ENCODE peak calls at places on chromosomes 6 and 20, in eight cellular contexts. One of them, this sample, is unnamed.

GRCh38 chr6:107763959-107764358 is 60.2 kb downstream of the SCML4 start:
- DNase-seq in stimulated activated naive CD8-positive, alpha-beta T cell treated with anti-CD3 and anti-CD28 coated beads, Interleukin-15, Interleukin-2, amounts not matched to agents 100 U/mL and 50 U/mL, for 24 hours: no peak
- DNase-seq in T1000: no peak
- DNase-seq in A172: no peak
- DNase-seq in IMR-90: peak
- DNase-seq in OCI-LY7: no peak
- DNase-seq in NK-92 treated with Interleukin-12 subunit alpha and Interleukin-12 subunit beta, amount 100 ng/mL, for 24 hours: no peak
- DNase-seq in nephron progenitor cell: no peak
- DNase-seq in this sample: peak

GRCh38 chr6:139473239-139473701 is 98.8 kb upstream of the CITED2 start:
- DNase-seq in stimulated activated naive CD8-positive, alpha-beta T cell treated with anti-CD3 and anti-CD28 coated beads, Interleukin-15, Interleukin-2, amounts not matched to agents 100 U/mL and 50 U/mL, for 24 hours: no peak
- DNase-seq in T1000: no peak
- DNase-seq in A172: peak
- DNase-seq in IMR-90: no peak
- DNase-seq in OCI-LY7: no peak
- DNase-seq in NK-92 treated with Interleukin-12 subunit alpha and Interleukin-12 subunit beta, amount 100 ng/mL, for 24 hours: no peak
- DNase-seq in nephron progenitor cell: peak
- DNase-seq in this sample: no peak

GRCh38 chr20:35768731-35769664 is 2.8 kb upstream of the PHF20 start:
- DNase-seq in stimulated activated naive CD8-positive, alpha-beta T cell treated with anti-CD3 and anti-CD28 coated beads, Interleukin-15, Interleukin-2, amounts not matched to agents 100 U/mL and 50 U/mL, for 24 hours: peak
- DNase-seq in T1000: peak
- DNase-seq in A172: peak
- DNase-seq in IMR-90: peak
- DNase-seq in OCI-LY7: no peak
- DNase-seq in NK-92 treated with Interleukin-12 subunit alpha and Interleukin-12 subunit beta, amount 100 ng/mL, for 24 hours: peak
- DNase-seq in nephron progenitor cell: peak
- DNase-seq in this sample: peak

GRCh38 chr20:38139919-38140753 is 24.9 kb downstream of the TGM2 start:
- DNase-seq in stimulated activated naive CD8-positive, alpha-beta T cell treated with anti-CD3 and anti-CD28 coated beads, Interleukin-15, Interleukin-2, amounts not matched to agents 100 U/mL and 50 U/mL, for 24 hours: no peak
- DNase-seq in T1000: no peak
- DNase-seq in A172: peak
- DNase-seq in IMR-90: no peak
- DNase-seq in OCI-LY7: no peak
- DNase-seq in NK-92 treated with Interleukin-12 subunit alpha and Interleukin-12 subunit beta, amount 100 ng/mL, for 24 hours: no peak
- DNase-seq in nephron progenitor cell: no peak
- DNase-seq in this sample: peak

GRCh38 chr6:64703922-64704321 is 1003.1 kb downstream of the EYS start:
- DNase-seq in stimulated activated naive CD8-positive, alpha-beta T cell treated with anti-CD3 and anti-CD28 coated beads, Interleukin-15, Interleukin-2, amounts not matched to agents 100 U/mL and 50 U/mL, for 24 hours: no peak
- DNase-seq in T1000: no peak
- DNase-seq in A172: no peak
- DNase-seq in IMR-90: no peak
- DNase-seq in OCI-LY7: no peak
- DNase-seq in NK-92 treated with Interleukin-12 subunit alpha and Interleukin-12 subunit beta, amount 100 ng/mL, for 24 hours: no peak
- DNase-seq in nephron progenitor cell: no peak
- DNase-seq in this sample: no peak

GRCh38 chr6:150324044-150324443 is 44.8 kb upstream of the IYD start:
- DNase-seq in stimulated activated naive CD8-positive, alpha-beta T cell treated with anti-CD3 and anti-CD28 coated beads, Interleukin-15, Interleukin-2, amounts not matched to agents 100 U/mL and 50 U/mL, for 24 hours: no peak
- DNase-seq in T1000: no peak
- DNase-seq in A172: no peak
- DNase-seq in IMR-90: no peak
- DNase-seq in OCI-LY7: no peak
- DNase-seq in NK-92 treated with Interleukin-12 subunit alpha and Interleukin-12 subunit beta, amount 100 ng/mL, for 24 hours: no peak
- DNase-seq in nephron progenitor cell: no peak
- DNase-seq in this sample: no peak

GRCh38 chr20:54108817-54109216 is 38.4 kb upstream of the BCAS1 start:
- DNase-seq in stimulated activated naive CD8-positive, alpha-beta T cell treated with anti-CD3 and anti-CD28 coated beads, Interleukin-15, Interleukin-2, amounts not matched to agents 100 U/mL and 50 U/mL, for 24 hours: no peak
- DNase-seq in T1000: no peak
- DNase-seq in A172: no peak
- DNase-seq in IMR-90: no peak
- DNase-seq in OCI-LY7: no peak
- DNase-seq in NK-92 treated with Interleukin-12 subunit alpha and Interleukin-12 subunit beta, amount 100 ng/mL, for 24 hours: no peak
- DNase-seq in nephron progenitor cell: no peak
- DNase-seq in this sample: no peak

GRCh38 chr6:135995160-135995898 is 143.8 kb downstream of the PDE7B start:
- DNase-seq in stimulated activated naive CD8-positive, alpha-beta T cell treated with anti-CD3 and anti-CD28 coated beads, Interleukin-15, Interleukin-2, amounts not matched to agents 100 U/mL and 50 U/mL, for 24 hours: no peak
- DNase-seq in T1000: no peak
- DNase-seq in A172: peak
- DNase-seq in IMR-90: peak
- DNase-seq in OCI-LY7: no peak
- DNase-seq in NK-92 treated with Interleukin-12 subunit alpha and Interleukin-12 subunit beta, amount 100 ng/mL, for 24 hours: no peak
- DNase-seq in nephron progenitor cell: no peak
- DNase-seq in this sample: peak

GRCh38 chr6:41059569-41059968 is 6.6 kb downstream of the APOBEC2 start:
- DNase-seq in stimulated activated naive CD8-positive, alpha-beta T cell treated with anti-CD3 and anti-CD28 coated beads, Interleukin-15, Interleukin-2, amounts not matched to agents 100 U/mL and 50 U/mL, for 24 hours: no peak
- DNase-seq in T1000: peak
- DNase-seq in A172: peak
- DNase-seq in IMR-90: peak
- DNase-seq in OCI-LY7: no peak
- DNase-seq in NK-92 treated with Interleukin-12 subunit alpha and Interleukin-12 subunit beta, amount 100 ng/mL, for 24 hours: no peak
- DNase-seq in nephron progenitor cell: no peak
- DNase-seq in this sample: peak

GRCh38 chr6:9173229-9173628 is 737.9 kb upstream of the SLC35B3 start:
- DNase-seq in stimulated activated naive CD8-positive, alpha-beta T cell treated with anti-CD3 and anti-CD28 coated beads, Interleukin-15, Interleukin-2, amounts not matched to agents 100 U/mL and 50 U/mL, for 24 hours: no peak
- DNase-seq in T1000: no peak
- DNase-seq in A172: no peak
- DNase-seq in IMR-90: no peak
- DNase-seq in OCI-LY7: no peak
- DNase-seq in NK-92 treated with Interleukin-12 subunit alpha and Interleukin-12 subunit beta, amount 100 ng/mL, for 24 hours: no peak
- DNase-seq in nephron progenitor cell: no peak
- DNase-seq in this sample: no peak

GRCh38 chr6:106077881-106078280 is 8.3 kb upstream of the PRDM1 start:
- DNase-seq in stimulated activated naive CD8-positive, alpha-beta T cell treated with anti-CD3 and anti-CD28 coated beads, Interleukin-15, Interleukin-2, amounts not matched to agents 100 U/mL and 50 U/mL, for 24 hours: no peak
- DNase-seq in T1000: no peak
- DNase-seq in A172: no peak
- DNase-seq in IMR-90: peak
- DNase-seq in OCI-LY7: no peak
- DNase-seq in NK-92 treated with Interleukin-12 subunit alpha and Interleukin-12 subunit beta, amount 100 ng/mL, for 24 hours: no peak
- DNase-seq in nephron progenitor cell: no peak
- DNase-seq in this sample: no peak

GRCh38 chr6:21198032-21198640 is 395.4 kb upstream of the SOX4 start:
- DNase-seq in stimulated activated naive CD8-positive, alpha-beta T cell treated with anti-CD3 and anti-CD28 coated beads, Interleukin-15, Interleukin-2, amounts not matched to agents 100 U/mL and 50 U/mL, for 24 hours: no peak
- DNase-seq in T1000: no peak
- DNase-seq in A172: no peak
- DNase-seq in IMR-90: no peak
- DNase-seq in OCI-LY7: peak
- DNase-seq in NK-92 treated with Interleukin-12 subunit alpha and Interleukin-12 subunit beta, amount 100 ng/mL, for 24 hours: no peak
- DNase-seq in nephron progenitor cell: no peak
- DNase-seq in this sample: no peak

GRCh38 chr6:170259301-170259700 is 31.6 kb downstream of the DLL1 start:
- DNase-seq in stimulated activated naive CD8-positive, alpha-beta T cell treated with anti-CD3 and anti-CD28 coated beads, Interleukin-15, Interleukin-2, amounts not matched to agents 100 U/mL and 50 U/mL, for 24 hours: no peak
- DNase-seq in T1000: no peak
- DNase-seq in A172: no peak
- DNase-seq in IMR-90: no peak
- DNase-seq in OCI-LY7: no peak
- DNase-seq in NK-92 treated with Interleukin-12 subunit alpha and Interleukin-12 subunit beta, amount 100 ng/mL, for 24 hours: no peak
- DNase-seq in nephron progenitor cell: no peak
- DNase-seq in this sample: no peak

GRCh38 chr6:157779705-157780604 is 43.1 kb upstream of the SNX9 start:
- DNase-seq in stimulated activated naive CD8-positive, alpha-beta T cell treated with anti-CD3 and anti-CD28 coated beads, Interleukin-15, Interleukin-2, amounts not matched to agents 100 U/mL and 50 U/mL, for 24 hours: no peak
- DNase-seq in T1000: no peak
- DNase-seq in A172: no peak
- DNase-seq in IMR-90: peak
- DNase-seq in OCI-LY7: no peak
- DNase-seq in NK-92 treated with Interleukin-12 subunit alpha and Interleukin-12 subunit beta, amount 100 ng/mL, for 24 hours: no peak
- DNase-seq in nephron progenitor cell: no peak
- DNase-seq in this sample: no peak

GRCh38 chr20:19301843-19302242 is 89.4 kb downstream of the SLC24A3 start:
- DNase-seq in stimulated activated naive CD8-positive, alpha-beta T cell treated with anti-CD3 and anti-CD28 coated beads, Interleukin-15, Interleukin-2, amounts not matched to agents 100 U/mL and 50 U/mL, for 24 hours: no peak
- DNase-seq in T1000: no peak
- DNase-seq in A172: no peak
- DNase-seq in IMR-90: no peak
- DNase-seq in OCI-LY7: no peak
- DNase-seq in NK-92 treated with Interleukin-12 subunit alpha and Interleukin-12 subunit beta, amount 100 ng/mL, for 24 hours: no peak
- DNase-seq in nephron progenitor cell: no peak
- DNase-seq in this sample: no peak

GRCh38 chr6:119230160-119230559 is 119.4 kb downstream of the MAN1A1 start:
- DNase-seq in stimulated activated naive CD8-positive, alpha-beta T cell treated with anti-CD3 and anti-CD28 coated beads, Interleukin-15, Interleukin-2, amounts not matched to agents 100 U/mL and 50 U/mL, for 24 hours: no peak
- DNase-seq in T1000: no peak
- DNase-seq in A172: no peak
- DNase-seq in IMR-90: no peak
- DNase-seq in OCI-LY7: no peak
- DNase-seq in NK-92 treated with Interleukin-12 subunit alpha and Interleukin-12 subunit beta, amount 100 ng/mL, for 24 hours: no peak
- DNase-seq in nephron progenitor cell: no peak
- DNase-seq in this sample: no peak

GRCh38 chr20:24619212-24619611 is 149.8 kb downstream of the SYNDIG1 start:
- DNase-seq in stimulated activated naive CD8-positive, alpha-beta T cell treated with anti-CD3 and anti-CD28 coated beads, Interleukin-15, Interleukin-2, amounts not matched to agents 100 U/mL and 50 U/mL, for 24 hours: no peak
- DNase-seq in T1000: no peak
- DNase-seq in A172: no peak
- DNase-seq in IMR-90: no peak
- DNase-seq in OCI-LY7: no peak
- DNase-seq in NK-92 treated with Interleukin-12 subunit alpha and Interleukin-12 subunit beta, amount 100 ng/mL, for 24 hours: no peak
- DNase-seq in nephron progenitor cell: no peak
- DNase-seq in this sample: no peak

GRCh38 chr6:19988555-19988954 is 151.4 kb downstream of the ID4 start:
- DNase-seq in stimulated activated naive CD8-positive, alpha-beta T cell treated with anti-CD3 and anti-CD28 coated beads, Interleukin-15, Interleukin-2, amounts not matched to agents 100 U/mL and 50 U/mL, for 24 hours: no peak
- DNase-seq in T1000: no peak
- DNase-seq in A172: peak
- DNase-seq in IMR-90: peak
- DNase-seq in OCI-LY7: no peak
- DNase-seq in NK-92 treated with Interleukin-12 subunit alpha and Interleukin-12 subunit beta, amount 100 ng/mL, for 24 hours: no peak
- DNase-seq in nephron progenitor cell: peak
- DNase-seq in this sample: peak

GRCh38 chr20:57505991-57506390 is 18.9 kb downstream of the CTCFL start:
- DNase-seq in stimulated activated naive CD8-positive, alpha-beta T cell treated with anti-CD3 and anti-CD28 coated beads, Interleukin-15, Interleukin-2, amounts not matched to agents 100 U/mL and 50 U/mL, for 24 hours: no peak
- DNase-seq in T1000: no peak
- DNase-seq in A172: no peak
- DNase-seq in IMR-90: no peak
- DNase-seq in OCI-LY7: no peak
- DNase-seq in NK-92 treated with Interleukin-12 subunit alpha and Interleukin-12 subunit beta, amount 100 ng/mL, for 24 hours: no peak
- DNase-seq in nephron progenitor cell: no peak
- DNase-seq in this sample: no peak

GRCh38 chr20:57030611-57031600 is 235.5 kb downstream of the BMP7 start:
- DNase-seq in stimulated activated naive CD8-positive, alpha-beta T cell treated with anti-CD3 and anti-CD28 coated beads, Interleukin-15, Interleukin-2, amounts not matched to agents 100 U/mL and 50 U/mL, for 24 hours: no peak
- DNase-seq in T1000: peak
- DNase-seq in A172: peak
- DNase-seq in IMR-90: peak
- DNase-seq in OCI-LY7: no peak
- DNase-seq in NK-92 treated with Interleukin-12 subunit alpha and Interleukin-12 subunit beta, amount 100 ng/mL, for 24 hours: no peak
- DNase-seq in nephron progenitor cell: no peak
- DNase-seq in this sample: peak

GRCh38 chr6:137813308-137813707 is 53.8 kb upstream of the TNFAIP3 start:
- DNase-seq in stimulated activated naive CD8-positive, alpha-beta T cell treated with anti-CD3 and anti-CD28 coated beads, Interleukin-15, Interleukin-2, amounts not matched to agents 100 U/mL and 50 U/mL, for 24 hours: no peak
- DNase-seq in T1000: no peak
- DNase-seq in A172: no peak
- DNase-seq in IMR-90: peak
- DNase-seq in OCI-LY7: no peak
- DNase-seq in NK-92 treated with Interleukin-12 subunit alpha and Interleukin-12 subunit beta, amount 100 ng/mL, for 24 hours: no peak
- DNase-seq in nephron progenitor cell: no peak
- DNase-seq in this sample: no peak

GRCh38 chr20:38806855-38807655 is 1.6 kb downstream of the PPP1R16B start:
- DNase-seq in stimulated activated naive CD8-positive, alpha-beta T cell treated with anti-CD3 and anti-CD28 coated beads, Interleukin-15, Interleukin-2, amounts not matched to agents 100 U/mL and 50 U/mL, for 24 hours: peak
- DNase-seq in T1000: no peak
- DNase-seq in A172: no peak
- DNase-seq in IMR-90: no peak
- DNase-seq in OCI-LY7: peak
- DNase-seq in NK-92 treated with Interleukin-12 subunit alpha and Interleukin-12 subunit beta, amount 100 ng/mL, for 24 hours: no peak
- DNase-seq in nephron progenitor cell: peak
- DNase-seq in this sample: no peak

GRCh38 chr6:162852810-162853577 is 125.2 kb downstream of the PACRG start:
- DNase-seq in stimulated activated naive CD8-positive, alpha-beta T cell treated with anti-CD3 and anti-CD28 coated beads, Interleukin-15, Interleukin-2, amounts not matched to agents 100 U/mL and 50 U/mL, for 24 hours: no peak
- DNase-seq in T1000: no peak
- DNase-seq in A172: no peak
- DNase-seq in IMR-90: no peak
- DNase-seq in OCI-LY7: no peak
- DNase-seq in NK-92 treated with Interleukin-12 subunit alpha and Interleukin-12 subunit beta, amount 100 ng/mL, for 24 hours: no peak
- DNase-seq in nephron progenitor cell: peak
- DNase-seq in this sample: no peak

GRCh38 chr6:28543671-28544131 is 18.0 kb downstream of the GPX5 start:
- DNase-seq in stimulated activated naive CD8-positive, alpha-beta T cell treated with anti-CD3 and anti-CD28 coated beads, Interleukin-15, Interleukin-2, amounts not matched to agents 100 U/mL and 50 U/mL, for 24 hours: peak
- DNase-seq in T1000: no peak
- DNase-seq in A172: no peak
- DNase-seq in IMR-90: no peak
- DNase-seq in OCI-LY7: no peak
- DNase-seq in NK-92 treated with Interleukin-12 subunit alpha and Interleukin-12 subunit beta, amount 100 ng/mL, for 24 hours: no peak
- DNase-seq in nephron progenitor cell: peak
- DNase-seq in this sample: no peak

GRCh38 chr20:51637241-51637640 is 94.7 kb upstream of the NFATC2 start:
- DNase-seq in stimulated activated naive CD8-positive, alpha-beta T cell treated with anti-CD3 and anti-CD28 coated beads, Interleukin-15, Interleukin-2, amounts not matched to agents 100 U/mL and 50 U/mL, for 24 hours: no peak
- DNase-seq in T1000: no peak
- DNase-seq in A172: no peak
- DNase-seq in IMR-90: no peak
- DNase-seq in OCI-LY7: no peak
- DNase-seq in NK-92 treated with Interleukin-12 subunit alpha and Interleukin-12 subunit beta, amount 100 ng/mL, for 24 hours: no peak
- DNase-seq in nephron progenitor cell: no peak
- DNase-seq in this sample: no peak